ENCODE peak calls at places on chromosomes 2 and 18, in six cellular contexts. E is AG04450, S is AG09309, U is Daoy, Z is HEK293T, V is GM06990. Y is an unnamed sample.

GRCh38 chr2:205822578-205822977 is 140.3 kb downstream of the NRP2 start:
- DNase-seq in E (peak; percentile 24), S (peak; percentile 46), U (peak; percentile 66), Z (no peak), V (no peak), Y (no peak)

GRCh38 chr18:54802686-54803395 is 25.4 kb upstream of the RAB27B start:
- DNase-seq in E (no peak), S (no peak), U (no peak), Z (no peak), V (no peak), Y (no peak)

GRCh38 chr18:13796515-13796914 is 27.4 kb upstream of the MC5R start:
- DNase-seq in E (no peak), S (no peak), U (no peak), Z (no peak), V (no peak), Y (no peak)

GRCh38 chr2:145731467-145731866 is 1211.5 kb upstream of the ZEB2 start:
- DNase-seq in E (no peak), S (no peak), U (no peak), Z (no peak), V (no peak), Y (no peak)

GRCh38 chr2:145379934-145380333 is 860.0 kb upstream of the ZEB2 start:
- DNase-seq in E (no peak), S (no peak), U (no peak), Z (no peak), V (no peak), Y (no peak)

GRCh38 chr2:145091967-145092366 is 572.0 kb upstream of the ZEB2 start:
- DNase-seq in E (no peak), S (no peak), U (peak; percentile 7), Z (no peak), V (no peak), Y (no peak)

GRCh38 chr2:224401641-224402342 is at the start of gene FAM124B:
- DNase-seq in E (peak; percentile 15), S (no peak), U (peak; percentile 56), Z (peak; percentile 15), V (no peak), Y (peak; percentile 87)

GRCh38 chr18:48616484-48617255 is 77.8 kb downstream of the CTIF start:
- DNase-seq in E (no peak), S (no peak), U (no peak), Z (no peak), V (no peak), Y (no peak)

GRCh38 chr2:241011296-241011600 is 12.8 kb downstream of the SNED1 start:
- DNase-seq in E (no peak), S (no peak), U (no peak), Z (no peak), V (no peak), Y (no peak)

GRCh38 chr18:5476961-5477800 is 66.6 kb downstream of the EPB41L3 start:
- DNase-seq in E (no peak), S (no peak), U (no peak), Z (no peak), V (no peak), Y (no peak)

GRCh38 chr2:82283075-82283474 is 1978.5 kb upstream of the LRRTM1 start:
- DNase-seq in E (no peak), S (no peak), U (no peak), Z (no peak), V (no peak), Y (no peak)

GRCh38 chr2:71306762-71307161 is 24.8 kb upstream of the ZNF638 start:
- DNase-seq in E (no peak), S (peak; percentile 70), U (peak; percentile 66), Z (no peak), V (no peak), Y (no peak)

GRCh38 chr2:113876503-113877387 is 13.1 kb upstream of the ACTR3 start:
- DNase-seq in E (no peak), S (no peak), U (peak; percentile 89), Z (no peak), V (no peak), Y (no peak)

GRCh38 chr2:10911291-10912075 is at the start of gene KCNF1:
- DNase-seq in E (no peak), S (no peak), U (peak; percentile 71), Z (peak; percentile 52), V (no peak), Y (no peak)

GRCh38 chr18:54119524-54120019 is 104.9 kb downstream of the MBD2 start:
- DNase-seq in E (peak; percentile 20), S (no peak), U (peak; percentile 12), Z (peak; percentile 20), V (no peak), Y (peak; percentile 39)

GRCh38 chr2:2861666-2862240 is 515.9 kb downstream of the EIPR1 start:
- DNase-seq in E (no peak), S (no peak), U (no peak), Z (no peak), V (no peak), Y (no peak)

GRCh38 chr2:145350011-145350410 is 830.1 kb upstream of the ZEB2 start:
- DNase-seq in E (peak; percentile 15), S (peak; percentile 50), U (peak; percentile 46), Z (no peak), V (no peak), Y (no peak)

GRCh38 chr2:99697811-99698568 is 208.2 kb upstream of the REV1 start:
- DNase-seq in E (peak; percentile 93), S (peak; percentile 87), U (peak; percentile 96), Z (no peak), V (no peak), Y (no peak)

GRCh38 chr2:134988994-134989605 is 58.1 kb downstream of the MAP3K19 start:
- DNase-seq in E (peak; percentile 3), S (peak; percentile 7), U (no peak), Z (peak; percentile 31), V (no peak), Y (no peak)

GRCh38 chr2:75894170-75894569 is 183.5 kb upstream of the GCFC2 start:
- DNase-seq in E (no peak), S (no peak), U (no peak), Z (no peak), V (no peak), Y (no peak)

GRCh38 chr18:28560339-28560738 is 383.4 kb upstream of the CDH2 start:
- DNase-seq in E (no peak), S (no peak), U (no peak), Z (no peak), V (no peak), Y (no peak)

GRCh38 chr2:237491515-237492118 is 4.6 kb downstream of the MLPH start:
- DNase-seq in E (no peak), S (no peak), U (no peak), Z (no peak), V (no peak), Y (no peak)

GRCh38 chr2:169349528-169349927 is 12.8 kb downstream of the LRP2 start:
- DNase-seq in E (no peak), S (no peak), U (no peak), Z (no peak), V (no peak), Y (no peak)

GRCh38 chr2:45610281-45611019 is 617 bp downstream of the SRBD1 start:
- DNase-seq in E (no peak), S (no peak), U (peak; percentile 79), Z (peak; percentile 68), V (peak; percentile 47), Y (peak; percentile 37)

GRCh38 chr2:190766581-190766980 is 114.0 kb upstream of the GLS start:
- DNase-seq in E (no peak), S (no peak), U (peak; percentile 14), Z (no peak), V (no peak), Y (no peak)

GRCh38 chr2:167386694-167387093 is 498.4 kb downstream of the XIRP2 start:
- DNase-seq in E (no peak), S (no peak), U (no peak), Z (no peak), V (no peak), Y (no peak)

GRCh38 chr2:67540962-67541361 is 143.8 kb downstream of the ETAA1 start:
- DNase-seq in E (no peak), S (no peak), U (no peak), Z (no peak), V (no peak), Y (no peak)

GRCh38 chr2:217289153-217289908 is 429.5 kb upstream of the TNP1 start:
- DNase-seq in E (no peak), S (no peak), U (no peak), Z (no peak), V (no peak), Y (no peak)

GRCh38 chr2:66440011-66440542 is 5.2 kb downstream of the MEIS1 start:
- DNase-seq in E (no peak), S (no peak), U (no peak), Z (no peak), V (no peak), Y (no peak)

GRCh38 chr2:38610851-38611801 is 8.4 kb upstream of the HNRNPLL start:
- DNase-seq in E (no peak), S (no peak), U (peak; percentile 59), Z (no peak), V (peak; percentile 32), Y (no peak)

GRCh38 chr18:55189972-55190371 is 230.7 kb upstream of the CCDC68 start:
- DNase-seq in E (no peak), S (no peak), U (no peak), Z (no peak), V (no peak), Y (no peak)

GRCh38 chr2:240640939-240641338 is 15.7 kb downstream of the GPR35 start:
- DNase-seq in E (no peak), S (no peak), U (no peak), Z (peak; percentile 83), V (no peak), Y (no peak)

GRCh38 chr2:170582747-170583463 is 132.2 kb upstream of the SP5 start:
- DNase-seq in E (no peak), S (no peak), U (no peak), Z (no peak), V (no peak), Y (no peak)

GRCh38 chr2:122875091-122875651 is 1119.7 kb downstream of the TSN start:
- DNase-seq in E (no peak), S (no peak), U (no peak), Z (no peak), V (no peak), Y (no peak)

Y was measured in smooth muscle cell of the brain vasculature.